ENCODE peak calls at places on chromosomes 6 and 20, in four cellular contexts. X, O, V and N are unnamed samples.

GRCh38 chr20:19936801-19937583 is 80.2 kb upstream of the NAA20 start:
- DNase-seq in X (no peak), O (no peak), V (no peak), N (no peak)

GRCh38 chr20:35807877-35808276 is 36.1 kb downstream of the PHF20 start:
- DNase-seq in X (no peak), O (no peak), V (no peak), N (no peak)

GRCh38 chr20:44104807-44105517 is 82.0 kb downstream of the JPH2 start:
- DNase-seq in X (no peak), O (no peak), V (no peak), N (no peak)

GRCh38 chr20:46946181-46946624 is 51.6 kb downstream of the EYA2 start:
- DNase-seq in X (no peak), O (no peak), V (no peak), N (no peak)

GRCh38 chr6:120556491-120556890 is 777.8 kb downstream of the TBC1D32 start:
- DNase-seq in X (no peak), O (no peak), V (no peak), N (no peak)

GRCh38 chr20:48725589-48725991 is 102.2 kb downstream of the PREX1 start:
- DNase-seq in X (peak; percentile 50), O (no peak), V (no peak), N (no peak)

GRCh38 chr6:84151669-84152068 is 75.8 kb downstream of the CEP162 start:
- DNase-seq in X (no peak), O (no peak), V (no peak), N (no peak)

GRCh38 chr6:138692058-138692977 is 81.3 kb upstream of the CCDC28A start:
- DNase-seq in X (peak; percentile 92), O (no peak), V (peak; percentile 30), N (peak; percentile 65)

GRCh38 chr20:35617397-35618031 is 1.9 kb downstream of the SPAG4 start:
- DNase-seq in X (peak; percentile 73), O (peak; percentile 37), V (peak; percentile 92), N (peak; percentile 88)

GRCh38 chr20:18679020-18679419 is 91.2 kb downstream of the DTD1 start:
- DNase-seq in X (no peak), O (no peak), V (no peak), N (peak; percentile 71)

GRCh38 chr20:4151342-4151741 is 136.0 kb upstream of the RNF24 start:
- DNase-seq in X (no peak), O (no peak), V (no peak), N (no peak)

GRCh38 chr20:15654208-15654649 is 919.0 kb downstream of the KIF16B start:
- DNase-seq in X (peak; percentile 23), O (peak; percentile 43), V (peak; percentile 68), N (peak; percentile 92)

GRCh38 chr6:33312361-33313104 is 1.3 kb downstream of the TAPBP start:
- DNase-seq in X (peak; percentile 68), O (no peak), V (peak; percentile 84), N (peak; percentile 97)

GRCh38 chr6:153771577-153771976 is 267.5 kb upstream of the OPRM1 start:
- DNase-seq in X (no peak), O (no peak), V (no peak), N (no peak)

DNA sequence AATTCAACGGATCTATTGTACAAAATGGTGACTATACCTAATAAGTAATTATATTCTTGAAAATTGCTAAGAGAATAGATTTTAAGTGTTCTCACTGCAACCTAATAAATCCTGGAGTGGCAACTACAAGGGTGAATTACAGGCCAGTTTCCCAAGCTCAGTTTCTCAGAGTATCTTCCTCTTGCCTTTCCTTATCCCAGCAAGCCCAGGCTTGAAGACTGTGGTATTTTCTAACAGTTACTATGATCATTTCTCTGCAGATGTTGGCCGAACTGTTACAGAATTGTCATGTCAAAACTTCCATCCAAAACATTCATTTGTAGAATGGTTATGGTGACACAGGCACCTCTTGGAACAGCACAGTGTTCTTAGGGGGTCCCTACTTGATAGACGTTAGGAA is 138.1 kb upstream of the PTCHD4 start:
- DNase-seq in X (no peak), O (no peak), V (no peak), N (no peak)
- TF ChIP-seq EZH2 in X (no peak), O (no peak), V (no peak), N (no peak)

GRCh38 chr20:31440012-31440659 is at the start of gene DEFB123:
- DNase-seq in X (peak; percentile 24), O (no peak), V (no peak), N (peak; percentile 60)
- TF ChIP-seq JUNB in X (no peak), O (no peak), V (no peak), N (no peak)

GRCh38 chr20:17227669-17228623 is 1.1 kb downstream of the PCSK2 start:
- DNase-seq in X (no peak), O (no peak), V (no peak), N (peak; percentile 87)
- TF ChIP-seq EZH2 in X (no peak), O (no peak), V (no peak), N (peak; percentile 37)

DNA sequence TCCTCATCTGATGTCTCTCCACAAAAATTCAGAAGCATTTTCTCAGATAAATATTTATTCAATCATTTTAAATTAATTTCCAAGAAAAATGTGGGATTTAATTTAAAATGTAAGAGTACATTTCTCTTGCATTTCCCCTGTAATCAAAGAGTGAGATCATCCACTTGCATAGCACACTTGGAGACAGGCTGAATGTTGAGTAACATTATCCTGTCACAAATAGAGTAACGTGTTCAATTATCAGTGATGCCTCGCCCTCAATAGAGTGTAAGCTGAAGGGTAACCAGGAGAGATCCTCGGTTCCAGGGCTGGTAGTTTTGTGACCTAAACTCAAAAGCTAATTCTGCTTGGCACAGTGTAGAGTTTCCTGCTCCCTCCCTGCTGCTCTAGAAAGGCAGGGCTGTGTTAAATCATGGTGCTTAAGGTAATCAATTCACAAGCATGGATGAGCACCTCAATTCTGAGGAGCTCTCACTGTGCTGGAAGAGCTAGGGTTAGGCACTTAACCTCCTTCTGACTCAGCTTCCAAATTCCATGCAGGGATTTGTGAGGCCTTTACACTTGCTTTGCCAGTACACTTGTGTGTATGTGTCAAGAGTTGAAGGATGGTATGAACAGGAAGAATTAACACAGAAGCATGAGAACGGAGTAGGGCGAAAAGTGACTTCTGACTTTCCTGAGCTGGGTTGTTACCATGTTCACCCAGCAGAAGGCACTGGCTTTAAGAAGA is 56.6 kb downstream of the MMUT start:
- DNase-seq in X (no peak), O (no peak), V (no peak), N (peak; percentile 13)
- TF ChIP-seq JUNB in X (no peak), O (no peak), V (no peak), N (no peak)

GRCh38 chr6:150600302-150601017 is 775 bp downstream of the PLEKHG1 start:
- DNase-seq in X (peak; percentile 46), O (no peak), V (peak; percentile 50), N (peak; percentile 95)
- TF ChIP-seq EZH2 in X (no peak), O (no peak), V (peak; percentile 91), N (no peak)